ENCODE peak calls at places on chromosomes 11 and 22, in nine cellular contexts. One of them, this sample, is unnamed.

GRCh38 chr11:29282088-29282487 is 734.7 kb downstream of the KCNA4 start:
- DNase-seq in cardiac fibroblast: peak
- DNase-seq in iris pigment epithelial cell: peak
- DNase-seq in activated CD4-positive, alpha-beta T cell treated with anti-CD3 and anti-CD28 coated beads, Interleukin-2, amount 10 ng/mL, durations not matched to agents 7 days and 5 days: no peak
- DNase-seq in AG10803: peak
- DNase-seq in fibroblast of the aortic adventitia: peak
- DNase-seq in cardiac muscle cell: no peak
- DNase-seq in EL: peak
- DNase-seq in stimulated activated CD8-positive, alpha-beta memory T cell treated with anti-CD3 and anti-CD28 coated beads, Interleukin-15, amount 100 ng/mL, for 1 hour: no peak
- DNase-seq in this sample: peak

GRCh38 chr11:86606849-86607481 is 65.5 kb downstream of the ME3 start:
- DNase-seq in activated CD4-positive, alpha-beta T cell treated with anti-CD3 and anti-CD28 coated beads, Interleukin-2, amount 10 ng/mL, durations not matched to agents 7 days and 5 days: no peak
- DNase-seq in fibroblast of the aortic adventitia: peak
- DNase-seq in cardiac fibroblast: peak
- DNase-seq in AG10803: peak
- DNase-seq in EL: no peak
- DNase-seq in stimulated activated CD8-positive, alpha-beta memory T cell treated with anti-CD3 and anti-CD28 coated beads, Interleukin-15, amount 100 ng/mL, for 1 hour: no peak
- DNase-seq in cardiac muscle cell: no peak
- DNase-seq in iris pigment epithelial cell: peak
- DNase-seq in this sample: peak

GRCh38 chr11:96189351-96189750 is 153.6 kb downstream of the MAML2 start:
- DNase-seq in stimulated activated CD8-positive, alpha-beta memory T cell treated with anti-CD3 and anti-CD28 coated beads, Interleukin-15, amount 100 ng/mL, for 1 hour: no peak
- DNase-seq in cardiac fibroblast: no peak
- DNase-seq in iris pigment epithelial cell: no peak
- DNase-seq in AG10803: no peak
- DNase-seq in activated CD4-positive, alpha-beta T cell treated with anti-CD3 and anti-CD28 coated beads, Interleukin-2, amount 10 ng/mL, durations not matched to agents 7 days and 5 days: no peak
- DNase-seq in EL: no peak
- DNase-seq in cardiac muscle cell: no peak
- DNase-seq in fibroblast of the aortic adventitia: no peak
- DNase-seq in this sample: no peak

GRCh38 chr11:19889531-19889930 is 176.9 kb downstream of the NAV2 start:
- DNase-seq in stimulated activated CD8-positive, alpha-beta memory T cell treated with anti-CD3 and anti-CD28 coated beads, Interleukin-15, amount 100 ng/mL, for 1 hour: no peak
- DNase-seq in cardiac fibroblast: no peak
- DNase-seq in activated CD4-positive, alpha-beta T cell treated with anti-CD3 and anti-CD28 coated beads, Interleukin-2, amount 10 ng/mL, durations not matched to agents 7 days and 5 days: no peak
- DNase-seq in iris pigment epithelial cell: peak
- DNase-seq in AG10803: peak
- DNase-seq in fibroblast of the aortic adventitia: no peak
- DNase-seq in cardiac muscle cell: no peak
- DNase-seq in EL: peak
- DNase-seq in this sample: peak

GRCh38 chr11:12109591-12110196 is 696 bp upstream of the MICAL2 start:
- DNase-seq in EL: no peak
- DNase-seq in stimulated activated CD8-positive, alpha-beta memory T cell treated with anti-CD3 and anti-CD28 coated beads, Interleukin-15, amount 100 ng/mL, for 1 hour: no peak
- DNase-seq in fibroblast of the aortic adventitia: no peak
- DNase-seq in activated CD4-positive, alpha-beta T cell treated with anti-CD3 and anti-CD28 coated beads, Interleukin-2, amount 10 ng/mL, durations not matched to agents 7 days and 5 days: peak
- DNase-seq in AG10803: no peak
- DNase-seq in iris pigment epithelial cell: no peak
- DNase-seq in cardiac fibroblast: no peak
- DNase-seq in cardiac muscle cell: no peak
- DNase-seq in this sample: no peak

GRCh38 chr11:62001450-62002178 is 34.2 kb upstream of the FTH1 start:
- DNase-seq in EL: no peak
- DNase-seq in stimulated activated CD8-positive, alpha-beta memory T cell treated with anti-CD3 and anti-CD28 coated beads, Interleukin-15, amount 100 ng/mL, for 1 hour: no peak
- DNase-seq in activated CD4-positive, alpha-beta T cell treated with anti-CD3 and anti-CD28 coated beads, Interleukin-2, amount 10 ng/mL, durations not matched to agents 7 days and 5 days: no peak
- DNase-seq in iris pigment epithelial cell: peak
- DNase-seq in fibroblast of the aortic adventitia: peak
- DNase-seq in AG10803: peak
- DNase-seq in cardiac fibroblast: peak
- DNase-seq in cardiac muscle cell: peak
- DNase-seq in this sample: no peak

GRCh38 chr22:44942056-44942455 is 67.7 kb downstream of the PHF21B start:
- DNase-seq in cardiac fibroblast: no peak
- DNase-seq in stimulated activated CD8-positive, alpha-beta memory T cell treated with anti-CD3 and anti-CD28 coated beads, Interleukin-15, amount 100 ng/mL, for 1 hour: no peak
- DNase-seq in cardiac muscle cell: no peak
- DNase-seq in fibroblast of the aortic adventitia: no peak
- DNase-seq in AG10803: no peak
- DNase-seq in activated CD4-positive, alpha-beta T cell treated with anti-CD3 and anti-CD28 coated beads, Interleukin-2, amount 10 ng/mL, durations not matched to agents 7 days and 5 days: no peak
- DNase-seq in EL: no peak
- DNase-seq in iris pigment epithelial cell: no peak
- DNase-seq in this sample: no peak

GRCh38 chr11:61297741-61298140 is 2.6 kb upstream of the VWCE start:
- DNase-seq in stimulated activated CD8-positive, alpha-beta memory T cell treated with anti-CD3 and anti-CD28 coated beads, Interleukin-15, amount 100 ng/mL, for 1 hour: no peak
- DNase-seq in cardiac muscle cell: no peak
- DNase-seq in AG10803: peak
- DNase-seq in iris pigment epithelial cell: peak
- DNase-seq in activated CD4-positive, alpha-beta T cell treated with anti-CD3 and anti-CD28 coated beads, Interleukin-2, amount 10 ng/mL, durations not matched to agents 7 days and 5 days: no peak
- DNase-seq in cardiac fibroblast: peak
- DNase-seq in EL: peak
- DNase-seq in fibroblast of the aortic adventitia: peak
- DNase-seq in this sample: peak

GRCh38 chr22:24101966-24102365 is 79.3 kb upstream of the SUSD2 start:
- DNase-seq in fibroblast of the aortic adventitia: no peak
- DNase-seq in stimulated activated CD8-positive, alpha-beta memory T cell treated with anti-CD3 and anti-CD28 coated beads, Interleukin-15, amount 100 ng/mL, for 1 hour: no peak
- DNase-seq in EL: no peak
- DNase-seq in cardiac muscle cell: no peak
- DNase-seq in AG10803: no peak
- DNase-seq in iris pigment epithelial cell: no peak
- DNase-seq in cardiac fibroblast: no peak
- DNase-seq in activated CD4-positive, alpha-beta T cell treated with anti-CD3 and anti-CD28 coated beads, Interleukin-2, amount 10 ng/mL, durations not matched to agents 7 days and 5 days: no peak
- DNase-seq in this sample: no peak

GRCh38 chr22:25139062-25139461 is 60.6 kb upstream of the CRYBB3 start:
- DNase-seq in fibroblast of the aortic adventitia: peak
- DNase-seq in iris pigment epithelial cell: no peak
- DNase-seq in activated CD4-positive, alpha-beta T cell treated with anti-CD3 and anti-CD28 coated beads, Interleukin-2, amount 10 ng/mL, durations not matched to agents 7 days and 5 days: no peak
- DNase-seq in cardiac muscle cell: no peak
- DNase-seq in cardiac fibroblast: peak
- DNase-seq in EL: no peak
- DNase-seq in stimulated activated CD8-positive, alpha-beta memory T cell treated with anti-CD3 and anti-CD28 coated beads, Interleukin-15, amount 100 ng/mL, for 1 hour: no peak
- DNase-seq in AG10803: no peak
- DNase-seq in this sample: no peak

GRCh38 chr22:41480397-41480735 is 11.4 kb downstream of the ACO2 start:
- DNase-seq in AG10803: peak
- DNase-seq in cardiac muscle cell: no peak
- DNase-seq in cardiac fibroblast: peak
- DNase-seq in iris pigment epithelial cell: peak
- DNase-seq in activated CD4-positive, alpha-beta T cell treated with anti-CD3 and anti-CD28 coated beads, Interleukin-2, amount 10 ng/mL, durations not matched to agents 7 days and 5 days: no peak
- DNase-seq in stimulated activated CD8-positive, alpha-beta memory T cell treated with anti-CD3 and anti-CD28 coated beads, Interleukin-15, amount 100 ng/mL, for 1 hour: no peak
- DNase-seq in EL: peak
- DNase-seq in fibroblast of the aortic adventitia: peak
- DNase-seq in this sample: no peak

GRCh38 chr11:2475151-2475918 is 30.5 kb downstream of the KCNQ1 start:
- DNase-seq in cardiac muscle cell: no peak
- DNase-seq in activated CD4-positive, alpha-beta T cell treated with anti-CD3 and anti-CD28 coated beads, Interleukin-2, amount 10 ng/mL, durations not matched to agents 7 days and 5 days: no peak
- DNase-seq in AG10803: no peak
- DNase-seq in stimulated activated CD8-positive, alpha-beta memory T cell treated with anti-CD3 and anti-CD28 coated beads, Interleukin-15, amount 100 ng/mL, for 1 hour: no peak
- DNase-seq in EL: no peak
- DNase-seq in cardiac fibroblast: no peak
- DNase-seq in fibroblast of the aortic adventitia: no peak
- DNase-seq in iris pigment epithelial cell: no peak
- DNase-seq in this sample: no peak

GRCh38 chr11:33454264-33454663 is 197.1 kb downstream of the HIPK3 start:
- DNase-seq in stimulated activated CD8-positive, alpha-beta memory T cell treated with anti-CD3 and anti-CD28 coated beads, Interleukin-15, amount 100 ng/mL, for 1 hour: no peak
- DNase-seq in cardiac fibroblast: no peak
- DNase-seq in AG10803: no peak
- DNase-seq in cardiac muscle cell: no peak
- DNase-seq in iris pigment epithelial cell: no peak
- DNase-seq in EL: no peak
- DNase-seq in fibroblast of the aortic adventitia: no peak
- DNase-seq in activated CD4-positive, alpha-beta T cell treated with anti-CD3 and anti-CD28 coated beads, Interleukin-2, amount 10 ng/mL, durations not matched to agents 7 days and 5 days: no peak
- DNase-seq in this sample: no peak

GRCh38 chr11:3199537-3200295 is 18.9 kb downstream of the MRGPRG start:
- DNase-seq in fibroblast of the aortic adventitia: no peak
- DNase-seq in iris pigment epithelial cell: no peak
- DNase-seq in AG10803: no peak
- DNase-seq in stimulated activated CD8-positive, alpha-beta memory T cell treated with anti-CD3 and anti-CD28 coated beads, Interleukin-15, amount 100 ng/mL, for 1 hour: no peak
- DNase-seq in cardiac muscle cell: no peak
- DNase-seq in cardiac fibroblast: no peak
- DNase-seq in EL: no peak
- DNase-seq in activated CD4-positive, alpha-beta T cell treated with anti-CD3 and anti-CD28 coated beads, Interleukin-2, amount 10 ng/mL, durations not matched to agents 7 days and 5 days: no peak
- DNase-seq in this sample: no peak

This sample was measured in LHCN-M2.